ENCODE peak calls at places on chromosomes 1 and 21, in eight cellular contexts. One of them, this sample, is unnamed.
A peak's percentile ranks its signal among the peaks of the same experiment; 100 is the strongest.

GRCh38 chr1:108960719-108961118 is 2.6 kb downstream of the CLCC1 start:
- DNase-seq in Panc1: no peak
- DNase-seq in tibial nerve: no peak
- DNase-seq in hepatocyte: no peak
- DNase-seq in GM20000: no peak
- DNase-seq in brain microvascular endothelial cell: no peak
- DNase-seq in psoas muscle: no peak
- DNase-seq in progenitor cell of endocrine pancreas: no peak
- DNase-seq in this sample: no peak

GRCh38 chr1:15637833-15638232 is 20.6 kb downstream of the DDI2 start:
- DNase-seq in Panc1: no peak
- DNase-seq in tibial nerve: no peak
- DNase-seq in hepatocyte: no peak
- DNase-seq in GM20000: no peak
- DNase-seq in brain microvascular endothelial cell: no peak
- DNase-seq in psoas muscle: no peak
- DNase-seq in progenitor cell of endocrine pancreas: no peak
- DNase-seq in this sample: no peak

GRCh38 chr1:162475539-162476185 is 22.0 kb upstream of the UHMK1 start:
- DNase-seq in Panc1: no peak
- DNase-seq in tibial nerve: no peak
- DNase-seq in hepatocyte: no peak
- DNase-seq in GM20000: no peak
- DNase-seq in brain microvascular endothelial cell: no peak
- DNase-seq in psoas muscle: no peak
- DNase-seq in progenitor cell of endocrine pancreas: no peak
- DNase-seq in this sample: peak; percentile 58

GRCh38 chr1:64933296-64934070 is 32.9 kb downstream of the JAK1 start:
- DNase-seq in Panc1: no peak
- DNase-seq in tibial nerve: peak; percentile 62
- DNase-seq in hepatocyte: no peak
- DNase-seq in GM20000: no peak
- DNase-seq in brain microvascular endothelial cell: peak; percentile 95
- DNase-seq in psoas muscle: peak; percentile 76
- DNase-seq in progenitor cell of endocrine pancreas: no peak
- DNase-seq in this sample: no peak

GRCh38 chr1:112557385-112557784 is 48.6 kb downstream of the WNT2B start:
- DNase-seq in Panc1: no peak
- DNase-seq in tibial nerve: no peak
- DNase-seq in hepatocyte: no peak
- DNase-seq in GM20000: no peak
- DNase-seq in brain microvascular endothelial cell: no peak
- DNase-seq in psoas muscle: no peak
- DNase-seq in progenitor cell of endocrine pancreas: no peak
- DNase-seq in this sample: no peak

GRCh38 chr1:1243261-1243660 is 3.3 kb downstream of the C1QTNF12 start:
- DNase-seq in Panc1: no peak
- DNase-seq in tibial nerve: no peak
- DNase-seq in hepatocyte: no peak
- DNase-seq in GM20000: no peak
- DNase-seq in brain microvascular endothelial cell: no peak
- DNase-seq in psoas muscle: no peak
- DNase-seq in progenitor cell of endocrine pancreas: no peak
- DNase-seq in this sample: no peak

GRCh38 chr1:206728588-206728987 is 42.0 kb upstream of the IL19 start:
- DNase-seq in Panc1: no peak
- DNase-seq in tibial nerve: no peak
- DNase-seq in hepatocyte: no peak
- DNase-seq in GM20000: no peak
- DNase-seq in brain microvascular endothelial cell: no peak
- DNase-seq in psoas muscle: no peak
- DNase-seq in progenitor cell of endocrine pancreas: no peak
- DNase-seq in this sample: no peak

GRCh38 chr1:9328681-9329080 is 36.0 kb downstream of the SPSB1 start:
- DNase-seq in Panc1: no peak
- DNase-seq in tibial nerve: no peak
- DNase-seq in hepatocyte: no peak
- DNase-seq in GM20000: no peak
- DNase-seq in brain microvascular endothelial cell: no peak
- DNase-seq in psoas muscle: no peak
- DNase-seq in progenitor cell of endocrine pancreas: no peak
- DNase-seq in this sample: no peak

GRCh38 chr1:59171788-59172187 is 125.1 kb upstream of the FGGY start:
- DNase-seq in Panc1: no peak
- DNase-seq in tibial nerve: no peak
- DNase-seq in hepatocyte: no peak
- DNase-seq in GM20000: no peak
- DNase-seq in brain microvascular endothelial cell: no peak
- DNase-seq in psoas muscle: no peak
- DNase-seq in progenitor cell of endocrine pancreas: no peak
- DNase-seq in this sample: no peak

GRCh38 chr1:96049759-96050409 is 671.7 kb upstream of the PTBP2 start:
- DNase-seq in Panc1: no peak
- DNase-seq in tibial nerve: no peak
- DNase-seq in hepatocyte: no peak
- DNase-seq in GM20000: no peak
- DNase-seq in brain microvascular endothelial cell: no peak
- DNase-seq in psoas muscle: no peak
- DNase-seq in progenitor cell of endocrine pancreas: no peak
- DNase-seq in this sample: no peak

GRCh38 chr1:204975568-204976235 is 67.3 kb upstream of the CNTN2 start:
- DNase-seq in Panc1: peak; percentile 33
- DNase-seq in tibial nerve: peak; percentile 57
- DNase-seq in hepatocyte: peak; percentile 76
- DNase-seq in GM20000: peak; percentile 78
- DNase-seq in brain microvascular endothelial cell: peak; percentile 42
- DNase-seq in psoas muscle: no peak
- DNase-seq in progenitor cell of endocrine pancreas: peak; percentile 60
- DNase-seq in this sample: peak; percentile 91

GRCh38 chr1:224623743-224624333 is 7.7 kb downstream of the CNIH3 start:
- DNase-seq in Panc1: peak; percentile 75
- DNase-seq in tibial nerve: no peak
- DNase-seq in hepatocyte: peak; percentile 36
- DNase-seq in GM20000: peak; percentile 72
- DNase-seq in brain microvascular endothelial cell: peak; percentile 96
- DNase-seq in psoas muscle: no peak
- DNase-seq in progenitor cell of endocrine pancreas: no peak
- DNase-seq in this sample: no peak

GRCh38 chr21:41977034-41977950 is 23.5 kb upstream of the C2CD2 start:
- DNase-seq in Panc1: no peak
- DNase-seq in tibial nerve: peak; percentile 1
- DNase-seq in hepatocyte: no peak
- DNase-seq in GM20000: no peak
- DNase-seq in brain microvascular endothelial cell: no peak
- DNase-seq in psoas muscle: no peak
- DNase-seq in progenitor cell of endocrine pancreas: no peak
- DNase-seq in this sample: no peak

GRCh38 chr21:34357889-34358288 is 5.9 kb upstream of the KCNE2 start:
- DNase-seq in Panc1: no peak
- DNase-seq in tibial nerve: no peak
- DNase-seq in hepatocyte: no peak
- DNase-seq in GM20000: no peak
- DNase-seq in brain microvascular endothelial cell: no peak
- DNase-seq in psoas muscle: no peak
- DNase-seq in progenitor cell of endocrine pancreas: no peak
- DNase-seq in this sample: no peak

GRCh38 chr21:44858791-44859190 is 14.7 kb downstream of the PTTG1IP start:
- DNase-seq in Panc1: no peak
- DNase-seq in tibial nerve: no peak
- DNase-seq in hepatocyte: no peak
- DNase-seq in GM20000: no peak
- DNase-seq in brain microvascular endothelial cell: no peak
- DNase-seq in psoas muscle: no peak
- DNase-seq in progenitor cell of endocrine pancreas: no peak
- DNase-seq in this sample: no peak

GRCh38 chr1:65958561-65959350 is 166.1 kb downstream of the PDE4B start:
- DNase-seq in Panc1: peak; percentile 18
- DNase-seq in tibial nerve: no peak
- DNase-seq in hepatocyte: peak; percentile 59
- DNase-seq in GM20000: peak; percentile 37
- DNase-seq in brain microvascular endothelial cell: peak; percentile 54
- DNase-seq in psoas muscle: no peak
- DNase-seq in progenitor cell of endocrine pancreas: no peak
- DNase-seq in this sample: no peak

GRCh38 chr1:18489417-18490143 is 8.8 kb downstream of the KLHDC7A start:
- DNase-seq in Panc1: no peak
- DNase-seq in tibial nerve: no peak
- DNase-seq in hepatocyte: no peak
- DNase-seq in GM20000: no peak
- DNase-seq in brain microvascular endothelial cell: no peak
- DNase-seq in psoas muscle: no peak
- DNase-seq in progenitor cell of endocrine pancreas: no peak
- DNase-seq in this sample: no peak

GRCh38 chr1:199778324-199778955 is 249.1 kb upstream of the NR5A2 start:
- DNase-seq in Panc1: no peak
- DNase-seq in tibial nerve: no peak
- DNase-seq in hepatocyte: peak; percentile 61
- DNase-seq in GM20000: no peak
- DNase-seq in brain microvascular endothelial cell: no peak
- DNase-seq in psoas muscle: no peak
- DNase-seq in progenitor cell of endocrine pancreas: no peak
- DNase-seq in this sample: no peak

DNA sequence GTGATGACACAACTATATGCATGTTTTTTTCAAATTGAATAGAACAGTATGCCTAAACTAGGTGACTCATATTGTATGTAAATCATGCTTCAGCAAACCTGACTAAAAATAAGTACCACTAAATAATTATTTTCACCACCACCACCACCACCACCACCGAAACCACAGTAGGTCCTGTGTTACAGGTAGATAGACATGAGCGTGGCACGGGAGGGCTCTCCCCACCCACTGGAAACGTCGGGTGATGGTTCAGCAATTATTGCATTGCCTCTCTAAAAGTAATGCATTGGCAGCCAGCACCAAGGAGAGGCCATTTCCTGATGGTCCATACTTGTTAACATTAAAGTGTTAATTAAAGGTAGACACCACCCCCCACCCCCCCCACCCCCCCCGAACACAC is 297.0 kb upstream of the NCAM2 start:
- DNase-seq in Panc1: no peak
- DNase-seq in tibial nerve: no peak
- DNase-seq in hepatocyte: no peak
- DNase-seq in GM20000: no peak
- DNase-seq in brain microvascular endothelial cell: no peak
- DNase-seq in psoas muscle: no peak
- DNase-seq in progenitor cell of endocrine pancreas: no peak
- DNase-seq in this sample: no peak
- TF ChIP-seq CTCF in Panc1: no peak
- TF ChIP-seq CTCF in tibial nerve: no peak
- TF ChIP-seq CTCF in hepatocyte: no peak
- TF ChIP-seq CTCF in GM20000: no peak
- TF ChIP-seq CTCF in brain microvascular endothelial cell: no peak
- TF ChIP-seq CTCF in psoas muscle: no peak
- TF ChIP-seq CTCF in progenitor cell of endocrine pancreas: no peak
- TF ChIP-seq CTCF in this sample: no peak

GRCh38 chr1:46188295-46189030 is 9.8 kb downstream of the POMGNT1 start:
- DNase-seq in Panc1: no peak
- DNase-seq in tibial nerve: no peak
- DNase-seq in hepatocyte: no peak
- DNase-seq in GM20000: no peak
- DNase-seq in brain microvascular endothelial cell: no peak
- DNase-seq in psoas muscle: no peak
- DNase-seq in progenitor cell of endocrine pancreas: no peak
- DNase-seq in this sample: no peak
- TF ChIP-seq CTCF in Panc1: no peak
- TF ChIP-seq CTCF in tibial nerve: no peak
- TF ChIP-seq CTCF in hepatocyte: no peak
- TF ChIP-seq CTCF in GM20000: no peak
- TF ChIP-seq CTCF in brain microvascular endothelial cell: peak; percentile 28
- TF ChIP-seq CTCF in psoas muscle: no peak
- TF ChIP-seq CTCF in progenitor cell of endocrine pancreas: no peak
- TF ChIP-seq CTCF in this sample: no peak

DNA sequence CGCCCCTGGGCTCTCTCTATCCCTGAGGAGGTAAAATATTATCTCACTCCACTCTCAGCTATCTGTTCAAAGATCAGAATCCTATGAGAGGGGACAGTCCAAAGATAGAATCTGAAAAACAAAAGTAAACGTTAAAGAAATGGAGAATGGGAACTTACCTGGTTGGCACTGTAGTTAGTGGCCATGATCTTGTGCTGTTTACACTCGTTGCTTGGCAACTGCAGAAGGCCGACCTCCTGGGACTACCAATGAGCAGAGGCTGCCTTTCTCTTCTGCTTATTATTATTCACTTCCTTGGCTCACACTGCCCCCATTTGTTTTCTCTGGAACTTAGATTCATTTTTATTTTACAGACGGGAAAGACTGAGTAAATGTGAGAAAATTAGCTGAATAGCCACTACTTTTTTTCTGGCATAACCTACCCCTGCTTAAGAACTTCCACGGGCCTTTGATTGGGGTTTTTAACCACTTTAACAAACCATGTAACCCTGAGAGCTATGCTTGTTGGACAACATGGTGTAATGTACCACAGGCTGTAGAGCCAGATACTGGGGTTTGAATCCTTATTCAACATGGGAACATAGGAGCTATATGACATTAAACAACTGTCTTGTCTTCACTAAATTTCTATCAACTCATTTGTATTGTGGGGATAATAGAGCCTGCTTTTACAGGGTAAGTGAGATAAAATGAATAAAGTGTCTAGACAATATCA is at the start of gene CFAP126:
- DNase-seq in Panc1: no peak
- DNase-seq in tibial nerve: peak; percentile 54
- DNase-seq in hepatocyte: peak; percentile 81
- DNase-seq in GM20000: peak; percentile 81
- DNase-seq in brain microvascular endothelial cell: peak; percentile 87
- DNase-seq in psoas muscle: peak; percentile 65
- DNase-seq in progenitor cell of endocrine pancreas: no peak
- DNase-seq in this sample: peak; percentile 78
- TF ChIP-seq CTCF in Panc1: no peak
- TF ChIP-seq CTCF in tibial nerve: peak; percentile 36
- TF ChIP-seq CTCF in hepatocyte: peak; percentile 21
- TF ChIP-seq CTCF in GM20000: no peak
- TF ChIP-seq CTCF in brain microvascular endothelial cell: peak; percentile 20
- TF ChIP-seq CTCF in psoas muscle: no peak
- TF ChIP-seq CTCF in progenitor cell of endocrine pancreas: no peak
- TF ChIP-seq CTCF in this sample: peak; percentile 5

DNA sequence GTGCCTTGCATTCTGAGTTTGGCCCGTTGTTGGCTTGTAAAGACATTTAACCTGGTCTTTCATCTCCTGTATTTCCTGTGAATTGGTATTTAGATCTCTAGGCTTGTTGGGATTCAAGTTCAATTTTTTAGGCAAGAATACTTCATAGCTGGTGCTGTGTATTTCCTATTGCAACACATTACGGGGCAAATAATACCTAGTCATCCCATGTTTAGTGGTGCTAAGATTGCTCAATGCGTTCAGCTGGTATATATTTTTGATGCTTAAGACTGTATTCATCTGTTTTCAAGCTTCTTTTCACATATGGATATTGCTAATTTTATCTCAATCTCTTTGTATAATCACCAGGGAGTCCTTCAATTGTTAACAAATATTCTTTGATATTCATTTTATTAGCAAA is 87.5 kb upstream of the ZBTB18 start:
- DNase-seq in Panc1: no peak
- DNase-seq in tibial nerve: no peak
- DNase-seq in hepatocyte: no peak
- DNase-seq in GM20000: no peak
- DNase-seq in brain microvascular endothelial cell: no peak
- DNase-seq in psoas muscle: no peak
- DNase-seq in progenitor cell of endocrine pancreas: no peak
- DNase-seq in this sample: no peak
- TF ChIP-seq CTCF in Panc1: no peak
- TF ChIP-seq CTCF in tibial nerve: no peak
- TF ChIP-seq CTCF in hepatocyte: no peak
- TF ChIP-seq CTCF in GM20000: no peak
- TF ChIP-seq CTCF in brain microvascular endothelial cell: no peak
- TF ChIP-seq CTCF in psoas muscle: no peak
- TF ChIP-seq CTCF in progenitor cell of endocrine pancreas: no peak
- TF ChIP-seq CTCF in this sample: no peak

This sample was measured in WERI-Rb-1.